ENCODE peak calls at places on chromosomes 4 and X, in six cellular contexts. X is heart left ventricle; F is CD8-positive, alpha-beta T cell; J is effector memory CD8-positive, alpha-beta T cell; B is left colon; S is aorta. N is an unnamed sample.

GRCh38 chrX:74171465-74171864 is 132.5 kb upstream of the ZCCHC13 start:
- ATAC-seq in X (no peak), F (no peak), J (no peak), B (no peak), S (no peak), N (no peak)

GRCh38 chr4:163748474-163748873 is 254.0 kb downstream of the TMA16 start:
- ATAC-seq in X (no peak), F (no peak), J (no peak), B (no peak), S (no peak), N (no peak)

GRCh38 chrX:24285082-24285481 is 28.8 kb downstream of the SUPT20HL2 start:
- ATAC-seq in X (no peak), F (no peak), J (no peak), B (peak; percentile 54), S (no peak), N (no peak)

GRCh38 chrX:130916636-130917422 is 13.8 kb upstream of the ENOX2 start:
- ATAC-seq in X (no peak), F (peak; percentile 58), J (peak; percentile 50), B (peak; percentile 66), S (peak; percentile 74), N (peak; percentile 25)

GRCh38 chr4:23060776-23061175 is 368.0 kb downstream of the GBA3 start:
- ATAC-seq in X (no peak), F (no peak), J (no peak), B (no peak), S (no peak), N (no peak)

GRCh38 chr4:13527983-13528822 is 16.1 kb downstream of the NKX3-2 start:
- ATAC-seq in X (no peak), F (no peak), J (peak; percentile 52), B (no peak), S (no peak), N (peak; percentile 28)

GRCh38 chr4:138911903-138912713 is 103.5 kb upstream of the NOCT start:
- ATAC-seq in X (no peak), F (no peak), J (no peak), B (peak; percentile 87), S (no peak), N (peak; percentile 48)

GRCh38 chrX:122094611-122095010 is 1047.2 kb downstream of the GLUD2 start:
- ATAC-seq in X (no peak), F (no peak), J (no peak), B (no peak), S (no peak), N (peak; percentile 94)

GRCh38 chr4:174828845-174829701 is at the start of gene GLRA3:
- ATAC-seq in X (no peak), F (no peak), J (peak; percentile 39), B (no peak), S (peak; percentile 72), N (peak; percentile 56)

GRCh38 chr4:2256156-2256731 is 5.7 kb downstream of the MXD4 start:
- ATAC-seq in X (peak; percentile 21), F (no peak), J (no peak), B (no peak), S (peak; percentile 45), N (no peak)

GRCh38 chrX:87067795-87068194 is 449.8 kb upstream of the KLHL4 start:
- ATAC-seq in X (no peak), F (no peak), J (no peak), B (no peak), S (no peak), N (no peak)

GRCh38 chr4:64539234-64539849 is 130.1 kb upstream of the TECRL start:
- ATAC-seq in X (peak; percentile 62), F (no peak), J (no peak), B (peak; percentile 45), S (peak; percentile 73), N (peak; percentile 75)

GRCh38 chr4:147590249-147590920 is 26.8 kb upstream of the TMEM184C start:
- ATAC-seq in X (no peak), F (no peak), J (no peak), B (no peak), S (peak; percentile 79), N (no peak)

GRCh38 chrX:54745676-54746075 is 52.4 kb downstream of the ITIH6 start:
- ATAC-seq in X (no peak), F (no peak), J (no peak), B (no peak), S (no peak), N (no peak)

GRCh38 chrX:57172544-57172943 is 35.3 kb upstream of the SPIN2A start:
- ATAC-seq in X (no peak), F (no peak), J (no peak), B (no peak), S (no peak), N (no peak)

GRCh38 chrX:140917354-140918115 is 84.9 kb upstream of the SPANXB1 start:
- ATAC-seq in X (no peak), F (no peak), J (no peak), B (no peak), S (no peak), N (no peak)

GRCh38 chr4:105836537-105836936 is 58.7 kb upstream of the NPNT start:
- ATAC-seq in X (no peak), F (no peak), J (no peak), B (no peak), S (no peak), N (no peak)

GRCh38 chr4:105909699-105910340 is 14.5 kb downstream of the NPNT start:
- ATAC-seq in X (no peak), F (no peak), J (no peak), B (peak; percentile 99), S (no peak), N (peak; percentile 99)

GRCh38 chr4:38125816-38126215 is 165.6 kb downstream of the PTTG2 start:
- ATAC-seq in X (no peak), F (no peak), J (no peak), B (no peak), S (no peak), N (peak; percentile 68)

GRCh38 chrX:116881961-116882360 is 419.2 kb upstream of the CT83 start:
- ATAC-seq in X (no peak), F (no peak), J (no peak), B (peak; percentile 99), S (no peak), N (no peak)

GRCh38 chr4:71526626-71527406 is 188.0 kb downstream of the SLC4A4 start:
- ATAC-seq in X (no peak), F (no peak), J (no peak), B (no peak), S (no peak), N (no peak)

GRCh38 chr4:6001965-6002833 is 16.0 kb downstream of the C4orf50 start:
- ATAC-seq in X (no peak), F (no peak), J (no peak), B (no peak), S (no peak), N (no peak)

GRCh38 chr4:35975617-35976355 is 268.5 kb downstream of the ARAP2 start:
- ATAC-seq in X (no peak), F (no peak), J (no peak), B (no peak), S (no peak), N (no peak)

GRCh38 chr4:151652841-151653547 is 107.8 kb downstream of the GATB start:
- ATAC-seq in X (no peak), F (no peak), J (no peak), B (no peak), S (peak; percentile 61), N (no peak)

GRCh38 chr4:145796338-145796737 is 116.4 kb downstream of the C4orf51 start:
- ATAC-seq in X (no peak), F (no peak), J (no peak), B (no peak), S (no peak), N (no peak)

GRCh38 chrX:47232803-47233332 is at the start of gene USP11:
- ATAC-seq in X (no peak), F (peak; percentile 30), J (peak; percentile 30), B (peak; percentile 33), S (peak; percentile 71), N (no peak)

GRCh38 chrX:133697656-133698055 is 282.4 kb upstream of the GPC4 start:
- ATAC-seq in X (no peak), F (no peak), J (no peak), B (no peak), S (no peak), N (no peak)

GRCh38 chr4:55503164-55503563 is 43.5 kb downstream of the CLOCK start:
- ATAC-seq in X (no peak), F (no peak), J (no peak), B (no peak), S (no peak), N (peak; percentile 82)